ENCODE peak calls at places on chromosome 12, in seven cellular contexts. Y is colonic mucosa, O is AG10803, B is HCT116, R is tibial artery, E is SK-N-MC, D is stomach. N is an unnamed sample.

GRCh38 chr12:54337280-54337842 is 12.4 kb downstream of the COPZ1 start:
- DNase-seq in Y (no peak), O (no peak), D (no peak), E (no peak), R (no peak), B (no peak), N (no peak)

GRCh38 chr12:126617312-126617711 is 1552.1 kb downstream of the AACS start:
- DNase-seq in Y (no peak), E (no peak), R (no peak), B (no peak), O (no peak), D (no peak), N (no peak)

GRCh38 chr12:96422192-96422591 is 22.0 kb upstream of the CDK17 start:
- DNase-seq in B (no peak), E (peak), D (no peak), Y (no peak), R (no peak), O (peak), N (no peak)

GRCh38 chr12:9404469-9405260 is 196.5 kb upstream of the PZP start:
- DNase-seq in E (no peak), R (no peak), B (no peak), D (no peak), O (no peak), Y (no peak), N (no peak)

GRCh38 chr12:76571256-76571655 is 11.7 kb upstream of the OSBPL8 start:
- DNase-seq in R (no peak), D (no peak), O (peak), Y (no peak), E (no peak), B (no peak), N (no peak)

GRCh38 chr12:26748741-26749431 is 84.1 kb downstream of the ITPR2 start:
- DNase-seq in R (no peak), D (no peak), Y (no peak), B (no peak), E (no peak), O (no peak), N (peak)

GRCh38 chr12:67968316-67968715 is 20.9 kb upstream of the IFNG-AS1 start:
- DNase-seq in B (no peak), O (no peak), D (no peak), Y (no peak), R (no peak), E (no peak), N (no peak)

GRCh38 chr12:75389061-75389460 is 1.8 kb upstream of the GLIPR1L2 start:
- DNase-seq in O (peak), R (no peak), B (peak), Y (no peak), D (no peak), E (no peak), N (peak)

GRCh38 chr12:6605425-6606330 is 1.5 kb downstream of the CHD4 start:
- DNase-seq in E (no peak), B (no peak), O (no peak), D (no peak), R (no peak), Y (peak), N (peak)

GRCh38 chr12:27549231-27549800 is 25.3 kb downstream of the PPFIBP1 start:
- DNase-seq in R (no peak), Y (no peak), O (peak), D (no peak), B (peak), E (no peak), N (peak)

GRCh38 chr12:27537855-27538675 is 14.1 kb downstream of the PPFIBP1 start:
- DNase-seq in O (no peak), Y (no peak), B (no peak), D (no peak), E (no peak), R (no peak), N (no peak)

GRCh38 chr12:3365416-3366385 is 125.3 kb upstream of the PRMT8 start:
- DNase-seq in E (no peak), D (peak), R (no peak), Y (no peak), O (no peak), B (no peak), N (no peak)

GRCh38 chr12:46159239-46159901 is 109.5 kb downstream of the SLC38A1 start:
- DNase-seq in B (no peak), Y (no peak), D (no peak), E (no peak), R (no peak), O (no peak), N (no peak)

GRCh38 chr12:24821691-24822090 is 127.2 kb downstream of the BCAT1 start:
- DNase-seq in R (no peak), D (no peak), B (no peak), O (peak), E (no peak), Y (no peak), N (no peak)

DNA sequence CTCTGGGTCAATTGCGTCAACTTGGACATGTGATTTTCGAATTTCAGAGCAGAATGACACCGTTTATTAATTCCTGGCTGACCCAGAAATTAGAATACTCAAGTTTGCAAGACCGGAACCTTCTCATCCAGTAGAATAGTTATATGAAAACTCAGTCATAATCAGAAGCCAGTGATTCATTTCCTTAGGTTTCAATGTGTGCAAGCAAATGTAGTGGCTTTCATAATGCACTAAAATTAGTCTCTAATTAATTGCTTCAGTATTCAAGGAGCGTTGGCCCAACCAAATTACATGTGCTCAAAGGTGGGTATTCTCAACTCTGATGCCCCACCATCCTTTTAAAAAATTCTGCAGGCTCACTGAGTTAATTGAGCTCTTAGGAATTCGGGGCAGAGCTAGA is 55.3 kb downstream of the DAO start:
- DNase-seq in O (no peak), D (no peak), B (no peak), E (no peak), R (no peak), Y (no peak), N (no peak)
- H3K4me3 ChIP-seq in O (no peak), D (no peak), B (no peak), E (no peak), R (no peak), Y (no peak), N (no peak)

GRCh38 chr12:94174576-94174975 is 26.2 kb downstream of the PLXNC1 start:
- DNase-seq in Y (no peak), O (no peak), B (no peak), E (no peak), R (no peak), D (no peak), N (no peak)

GRCh38 chr12:94172031-94172430 is 23.7 kb downstream of the PLXNC1 start:
- DNase-seq in B (no peak), O (peak), D (no peak), Y (no peak), E (no peak), R (no peak), N (no peak)

GRCh38 chr12:94172973-94173372 is 24.6 kb downstream of the PLXNC1 start:
- DNase-seq in B (no peak), E (no peak), O (peak), R (peak), D (peak), Y (no peak), N (no peak)

GRCh38 chr12:94171595-94171930 is 23.2 kb downstream of the PLXNC1 start:
- DNase-seq in O (peak), E (no peak), B (no peak), D (no peak), Y (no peak), R (no peak), N (no peak)

DNA sequence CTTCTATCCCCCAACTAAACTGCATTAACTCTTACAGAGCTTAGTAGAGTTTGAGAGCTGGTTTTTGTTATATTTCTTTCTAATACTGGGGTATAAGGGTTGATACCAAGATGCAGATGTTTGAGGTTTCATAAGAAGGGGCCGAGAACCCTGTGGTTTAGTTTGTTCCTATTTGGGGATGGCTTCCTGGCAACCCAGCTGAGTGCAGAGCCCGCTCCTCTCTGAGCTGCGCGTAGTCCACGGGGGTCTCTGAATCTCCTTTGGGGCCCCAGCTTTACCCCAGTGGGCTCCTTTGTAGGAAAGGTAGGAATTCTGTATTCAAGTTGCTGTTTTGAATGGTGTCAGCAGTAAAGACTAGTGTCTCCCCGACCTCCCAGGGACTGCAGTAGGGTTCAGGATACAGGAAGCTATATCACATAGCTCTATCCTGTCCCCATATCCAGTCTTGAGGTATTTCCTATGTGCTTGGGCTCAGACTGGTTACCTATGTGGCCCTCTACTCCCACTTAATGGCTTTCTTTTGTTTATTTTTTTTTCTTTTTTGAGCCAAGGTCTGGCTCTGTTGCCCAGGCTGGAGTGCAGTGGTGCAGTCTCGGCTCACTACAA is 25.4 kb downstream of the PLXNC1 start:
- DNase-seq in E (no peak), Y (no peak), D (no peak), B (no peak), R (no peak), O (no peak), N (no peak)
- H3K4me3 ChIP-seq in E (no peak), Y (no peak), D (no peak), B (no peak), R (no peak), O (no peak), N (no peak)

GRCh38 chr12:110916295-110916875 is 4.0 kb downstream of the MYL2 start:
- DNase-seq in Y (no peak), E (peak), R (no peak), O (no peak), D (no peak), B (no peak), N (no peak)
- H3K4me3 ChIP-seq in Y (no peak), E (no peak), R (no peak), O (no peak), D (no peak), B (no peak), N (no peak)

GRCh38 chr12:572532-572899 is 90.7 kb downstream of the NINJ2 start:
- DNase-seq in D (peak), O (no peak), E (no peak), R (no peak), B (peak), Y (no peak), N (no peak)

GRCh38 chr12:569803-570236 is 93.4 kb downstream of the NINJ2 start:
- DNase-seq in R (peak), B (peak), D (peak), E (no peak), Y (peak), O (peak), N (peak)

GRCh38 chr12:570237-570925 is 92.9 kb downstream of the NINJ2 start:
- DNase-seq in B (peak), R (peak), Y (peak), O (peak), E (no peak), D (peak), N (peak)

GRCh38 chr12:571795-572531 is 91.3 kb downstream of the NINJ2 start:
- DNase-seq in E (no peak), B (peak), D (peak), R (peak), Y (no peak), O (no peak), N (no peak)

DNA sequence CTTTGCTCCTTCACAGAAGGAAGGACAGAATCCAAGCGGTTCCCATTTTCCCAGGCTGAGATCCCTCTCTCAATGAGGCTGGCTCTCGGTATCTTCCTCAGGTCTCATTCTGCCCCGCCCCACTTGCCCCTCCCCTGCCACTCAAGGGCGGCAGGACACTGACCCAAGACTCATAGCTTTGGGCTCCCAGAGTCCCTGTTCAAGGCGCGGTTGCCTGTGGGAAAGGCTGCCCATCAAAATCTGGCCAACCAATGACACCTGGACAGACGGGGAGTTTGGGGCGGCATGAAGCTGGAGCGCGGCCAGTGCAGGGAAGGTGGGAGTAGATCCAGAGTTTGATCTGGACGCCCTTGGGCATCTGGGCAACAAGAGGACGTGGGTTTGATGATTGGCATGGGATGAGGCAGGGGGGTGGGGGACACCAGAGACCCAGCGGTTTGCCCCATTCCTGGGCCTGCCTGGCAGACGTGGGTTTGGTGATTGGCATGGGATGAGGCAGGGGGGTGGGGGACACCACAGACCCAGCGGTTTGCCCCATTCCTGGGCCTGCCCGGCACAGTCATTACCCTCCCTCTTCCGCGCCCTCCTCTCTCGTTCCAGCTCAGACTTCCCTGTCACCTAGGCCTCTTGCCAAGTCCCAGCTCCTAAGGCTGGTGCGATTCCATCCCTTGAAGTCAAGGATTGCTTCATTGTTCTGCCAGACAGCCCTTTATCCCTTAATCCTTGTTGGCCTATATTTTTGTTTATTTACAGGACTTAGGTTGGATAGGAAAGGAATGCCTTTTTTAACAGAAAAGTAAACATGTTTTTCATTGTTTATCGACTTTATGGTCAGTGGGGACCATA is 92.1 kb downstream of the NINJ2 start:
- DNase-seq in Y (peak), O (peak), B (peak), D (peak), E (no peak), R (peak), N (peak)
- H3K4me3 ChIP-seq in Y (peak), O (peak), B (peak), D (peak), E (no peak), R (peak), N (no peak)

DNA sequence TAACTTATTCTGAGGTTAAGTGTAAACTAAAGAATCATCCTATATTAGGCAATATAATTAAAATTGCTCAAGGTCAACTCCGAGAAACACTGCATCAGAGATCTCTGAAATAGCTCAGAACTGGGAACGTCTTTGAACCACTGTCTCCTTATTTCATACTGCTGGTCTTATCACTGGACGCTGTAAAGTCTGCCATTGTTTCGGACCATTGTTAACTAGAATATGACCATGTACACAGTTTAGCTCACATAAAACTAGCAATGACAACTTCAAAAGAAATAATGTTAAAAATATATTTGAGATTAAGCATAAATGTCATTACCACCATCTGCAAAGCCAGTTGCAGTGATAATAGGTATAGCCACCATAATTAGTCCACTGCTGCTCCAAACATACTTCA is 2.9 kb downstream of the ABCD2 start:
- DNase-seq in Y (no peak), E (no peak), B (no peak), O (no peak), D (no peak), R (no peak), N (no peak)
- H3K4me3 ChIP-seq in Y (no peak), E (no peak), B (no peak), O (no peak), D (no peak), R (no peak), N (no peak)

DNA sequence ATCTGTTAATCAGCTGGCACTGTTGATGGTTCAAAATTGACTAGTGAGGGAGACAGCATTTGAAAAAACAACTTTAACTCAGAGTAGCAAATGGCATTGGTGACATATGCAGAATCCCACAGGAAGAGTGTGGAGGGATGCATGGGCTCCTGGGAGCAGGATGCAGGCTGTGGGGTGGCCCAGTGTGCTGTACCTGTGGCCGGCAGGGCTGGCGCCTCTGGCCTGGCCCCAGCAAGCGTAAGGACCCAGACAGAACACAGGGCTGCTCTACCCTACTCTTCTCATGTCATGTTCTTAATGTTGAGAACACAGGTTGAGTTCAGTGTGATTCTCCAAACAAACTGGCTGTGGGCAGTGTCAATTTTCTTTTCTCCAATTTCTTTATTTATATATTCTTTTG is 33.4 kb downstream of the DDX51 start:
- DNase-seq in Y (no peak), R (no peak), O (no peak), B (no peak), D (no peak), E (no peak), N (no peak)
- H3K4me3 ChIP-seq in Y (no peak), R (no peak), O (no peak), B (no peak), D (no peak), E (no peak), N (no peak)

GRCh38 chr12:49903700-49904423 is at the start of gene FAIM2:
- DNase-seq in O (peak), R (peak), Y (no peak), D (no peak), B (no peak), E (no peak), N (no peak)
- H3K4me3 ChIP-seq in O (peak), R (peak), Y (peak), D (peak), B (no peak), E (no peak), N (peak)

GRCh38 chr12:51847830-51848727 is at the start of gene FIGNL2:
- DNase-seq in B (no peak), O (no peak), Y (no peak), D (no peak), R (no peak), E (no peak), N (no peak)
- H3K4me3 ChIP-seq in B (peak), O (peak), Y (peak), D (peak), R (peak), E (no peak), N (peak)

DNA sequence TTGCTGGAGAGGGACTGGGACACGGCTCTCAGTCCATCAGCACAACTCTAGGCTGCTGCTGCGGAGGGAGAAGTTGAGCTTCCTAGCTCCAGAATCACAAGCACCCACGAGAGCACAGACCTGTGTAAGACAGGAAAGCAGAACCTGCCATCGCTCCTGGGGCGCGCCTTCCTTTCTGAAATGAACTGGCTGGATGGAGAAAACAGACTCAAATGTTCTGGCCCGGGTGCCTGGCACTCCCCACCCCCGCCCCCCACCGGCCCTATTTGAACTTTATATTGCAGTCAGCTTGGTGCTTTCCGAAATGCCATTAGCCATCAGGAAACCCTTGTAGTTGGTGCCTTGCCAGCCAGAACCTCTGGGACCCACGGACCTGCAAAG is 23.8 kb downstream of the MVK start:
- DNase-seq in D (no peak), B (no peak), E (no peak), O (no peak), R (no peak), Y (no peak), N (no peak)
- H3K4me3 ChIP-seq in D (no peak), B (no peak), E (peak), O (no peak), R (no peak), Y (no peak), N (no peak)

N was measured in small intestine.